ENCODE peak calls at places on chromosomes 12 and 14, in six cellular contexts. One of them, this sample, is unnamed.
A peak's percentile ranks its signal among the peaks of the same experiment; 100 is the strongest.

GRCh38 chr14:33657478-33657877 is 293.4 kb downstream of the EGLN3 start:
- DNase-seq in psoas muscle: no peak
- DNase-seq in T follicular helper cell: no peak
- DNase-seq in BJ: no peak
- DNase-seq in ELR: peak; percentile 53
- DNase-seq in MM.1S: no peak
- DNase-seq in this sample: no peak

GRCh38 chr14:101031186-101031585 is 127.7 kb upstream of the RTL1 start:
- DNase-seq in psoas muscle: no peak
- DNase-seq in T follicular helper cell: no peak
- DNase-seq in BJ: no peak
- DNase-seq in ELR: no peak
- DNase-seq in MM.1S: no peak
- DNase-seq in this sample: no peak

GRCh38 chr14:54572316-54572715 is 5.4 kb downstream of the SAMD4A start:
- DNase-seq in psoas muscle: no peak
- DNase-seq in T follicular helper cell: no peak
- DNase-seq in BJ: no peak
- DNase-seq in ELR: peak; percentile 70
- DNase-seq in MM.1S: peak; percentile 25
- DNase-seq in this sample: peak; percentile 4

GRCh38 chr14:78967111-78967809 is 797.1 kb downstream of the NRXN3 start:
- DNase-seq in psoas muscle: no peak
- DNase-seq in T follicular helper cell: no peak
- DNase-seq in BJ: peak; percentile 21
- DNase-seq in ELR: peak; percentile 82
- DNase-seq in MM.1S: no peak
- DNase-seq in this sample: no peak

GRCh38 chr12:49562233-49562632 is 5.7 kb downstream of the MCRS1 start:
- DNase-seq in psoas muscle: peak; percentile 11
- DNase-seq in T follicular helper cell: no peak
- DNase-seq in BJ: no peak
- DNase-seq in ELR: no peak
- DNase-seq in MM.1S: no peak
- DNase-seq in this sample: no peak

GRCh38 chr14:28382460-28383220 is 383.9 kb upstream of the FOXG1 start:
- DNase-seq in psoas muscle: no peak
- DNase-seq in T follicular helper cell: no peak
- DNase-seq in BJ: no peak
- DNase-seq in ELR: peak; percentile 87
- DNase-seq in MM.1S: no peak
- DNase-seq in this sample: no peak

GRCh38 chr14:90556050-90556477 is 159.2 kb downstream of the CALM1 start:
- DNase-seq in psoas muscle: peak; percentile 54
- DNase-seq in T follicular helper cell: no peak
- DNase-seq in BJ: no peak
- DNase-seq in ELR: no peak
- DNase-seq in MM.1S: no peak
- DNase-seq in this sample: no peak

GRCh38 chr14:70000601-70001000 is 121.4 kb downstream of the SMOC1 start:
- DNase-seq in psoas muscle: no peak
- DNase-seq in T follicular helper cell: no peak
- DNase-seq in BJ: no peak
- DNase-seq in ELR: peak; percentile 19
- DNase-seq in MM.1S: no peak
- DNase-seq in this sample: no peak

GRCh38 chr12:5736016-5736415 is 209.0 kb downstream of the ANO2 start:
- DNase-seq in psoas muscle: no peak
- DNase-seq in T follicular helper cell: no peak
- DNase-seq in BJ: no peak
- DNase-seq in ELR: no peak
- DNase-seq in MM.1S: no peak
- DNase-seq in this sample: no peak

GRCh38 chr14:68282479-68283377 is 463.1 kb downstream of the RAD51B start:
- DNase-seq in psoas muscle: no peak
- DNase-seq in T follicular helper cell: peak; percentile 24
- DNase-seq in BJ: no peak
- DNase-seq in ELR: no peak
- DNase-seq in MM.1S: peak; percentile 29
- DNase-seq in this sample: no peak

GRCh38 chr14:32354716-32355115 is 25.6 kb downstream of the AKAP6 start:
- DNase-seq in psoas muscle: no peak
- DNase-seq in T follicular helper cell: no peak
- DNase-seq in BJ: no peak
- DNase-seq in ELR: no peak
- DNase-seq in MM.1S: no peak
- DNase-seq in this sample: no peak

This sample was measured in NCI-H1105.